ENCODE peak calls at places on chromosomes 7 and 10, in five cellular contexts. N, E, M, R and Q are unnamed samples.

GRCh38 chr10:22447068-22447467 is 101.8 kb downstream of the SPAG6 start:
- DNase-seq in N (no peak), E (no peak), M (no peak), R (no peak), Q (no peak)

GRCh38 chr10:74418285-74418872 is 267.4 kb downstream of the ADK start:
- DNase-seq in N (peak; percentile 43), E (no peak), M (peak; percentile 45), R (no peak), Q (no peak)

GRCh38 chr7:106793015-106793651 is 71.9 kb upstream of the PIK3CG start:
- DNase-seq in N (peak; percentile 4), E (no peak), M (peak; percentile 50), R (peak; percentile 44), Q (no peak)

GRCh38 chr10:73910764-73911552 is at the start of gene PLAU:
- DNase-seq in N (peak; percentile 44), E (peak; percentile 92), M (peak; percentile 86), R (peak; percentile 27), Q (peak; percentile 43)

GRCh38 chr10:816958-817357 is 114.5 kb downstream of the LARP4B start:
- DNase-seq in N (no peak), E (no peak), M (no peak), R (no peak), Q (no peak)

GRCh38 chr7:35255417-35255798 is 1.5 kb upstream of the TBX20 start:
- DNase-seq in N (no peak), E (no peak), M (no peak), R (no peak), Q (no peak)

GRCh38 chr10:52215745-52216361 is 98.2 kb upstream of the DKK1 start:
- DNase-seq in N (peak; percentile 51), E (no peak), M (peak; percentile 32), R (peak; percentile 70), Q (peak; percentile 17)

GRCh38 chr10:125113661-125114388 is 46.5 kb downstream of the CTBP2 start:
- DNase-seq in N (no peak), E (no peak), M (no peak), R (no peak), Q (no peak)

GRCh38 chr10:24891823-24892222 is 60.6 kb downstream of the PRTFDC1 start:
- DNase-seq in N (no peak), E (no peak), M (peak; percentile 17), R (peak; percentile 83), Q (no peak)

GRCh38 chr7:108045154-108045553 is 42.2 kb upstream of the LAMB1 start:
- DNase-seq in N (no peak), E (no peak), M (no peak), R (no peak), Q (no peak)

GRCh38 chr7:44750424-44750823 is 1.8 kb downstream of the ZMIZ2 start:
- DNase-seq in N (no peak), E (no peak), M (no peak), R (no peak), Q (no peak)

GRCh38 chr10:73887038-73888015 is 13.0 kb upstream of the CAMK2G start:
- DNase-seq in N (no peak), E (peak; percentile 93), M (peak; percentile 59), R (peak; percentile 93), Q (no peak)

GRCh38 chr7:148697256-148697841 is 1.4 kb upstream of the CUL1 start:
- DNase-seq in N (no peak), E (peak; percentile 90), M (peak; percentile 55), R (peak; percentile 39), Q (no peak)

GRCh38 chr10:13485623-13486022 is 43.2 kb downstream of the BEND7 start:
- DNase-seq in N (no peak), E (no peak), M (peak; percentile 37), R (no peak), Q (no peak)
- TF ChIP-seq CTCF in N (peak; percentile 62), E (no peak), M (peak; percentile 51), R (peak; percentile 6), Q (no peak)

GRCh38 chr7:12436896-12437535 is 33.4 kb upstream of the VWDE start:
- DNase-seq in N (no peak), E (no peak), M (peak; percentile 28), R (peak; percentile 72), Q (peak; percentile 16)
- TF ChIP-seq CTCF in N (peak; percentile 13), E (no peak), M (peak; percentile 27), R (peak; percentile 14), Q (peak; percentile 46)

DNA sequence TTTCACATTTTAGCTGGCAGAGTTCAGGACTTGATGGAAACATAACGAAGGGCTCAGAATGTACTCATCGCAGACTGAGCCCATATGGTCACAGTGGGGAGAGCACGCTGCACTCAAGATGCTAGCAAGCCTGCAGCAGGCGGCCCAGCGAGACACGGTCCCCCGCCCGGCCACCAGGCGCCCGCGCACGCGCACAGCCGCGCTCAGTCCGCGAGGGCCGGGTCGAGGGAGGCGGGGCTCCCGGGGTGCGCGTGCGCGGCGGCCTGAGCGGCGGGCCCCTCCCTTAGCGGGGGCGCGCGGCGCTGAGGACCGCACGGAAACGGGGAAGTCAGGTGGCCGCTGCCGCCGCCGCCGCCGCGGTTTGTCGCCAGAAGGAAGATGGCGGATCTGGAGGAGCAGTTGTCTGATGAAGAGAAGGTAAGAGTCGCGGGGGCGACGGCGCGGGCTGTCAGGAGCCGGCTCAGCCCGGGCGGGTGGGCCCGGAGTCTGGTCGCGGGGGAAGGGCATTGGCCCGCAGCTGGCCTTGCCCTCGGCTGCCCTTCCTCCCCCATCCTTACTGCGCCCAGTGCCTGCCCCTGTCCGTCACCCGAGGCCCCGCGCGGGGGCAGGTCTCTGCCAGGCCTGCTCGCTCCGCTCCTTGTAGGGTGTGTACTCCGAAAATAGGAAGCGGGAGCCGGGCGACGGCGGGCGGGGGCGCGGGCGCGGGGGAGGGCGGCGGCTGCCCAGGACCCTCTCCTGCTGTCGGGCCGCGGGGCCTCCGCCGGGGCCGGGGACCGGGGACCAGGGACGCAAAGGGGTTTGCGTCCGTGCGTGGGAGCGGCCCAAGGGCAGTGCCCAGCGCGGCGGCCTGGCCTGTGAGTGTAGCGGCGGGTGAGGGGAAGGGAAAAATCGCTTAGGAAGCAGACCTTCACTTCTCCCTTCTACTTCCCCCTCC is at the start of gene CAPZA2:
- DNase-seq in N (peak; percentile 93), E (peak; percentile 98), M (peak; percentile 100), R (peak; percentile 64), Q (peak; percentile 92)
- TF ChIP-seq CTCF in N (peak; percentile 54), E (peak; percentile 39), M (peak; percentile 35), R (peak; percentile 9), Q (peak; percentile 22)

DNA sequence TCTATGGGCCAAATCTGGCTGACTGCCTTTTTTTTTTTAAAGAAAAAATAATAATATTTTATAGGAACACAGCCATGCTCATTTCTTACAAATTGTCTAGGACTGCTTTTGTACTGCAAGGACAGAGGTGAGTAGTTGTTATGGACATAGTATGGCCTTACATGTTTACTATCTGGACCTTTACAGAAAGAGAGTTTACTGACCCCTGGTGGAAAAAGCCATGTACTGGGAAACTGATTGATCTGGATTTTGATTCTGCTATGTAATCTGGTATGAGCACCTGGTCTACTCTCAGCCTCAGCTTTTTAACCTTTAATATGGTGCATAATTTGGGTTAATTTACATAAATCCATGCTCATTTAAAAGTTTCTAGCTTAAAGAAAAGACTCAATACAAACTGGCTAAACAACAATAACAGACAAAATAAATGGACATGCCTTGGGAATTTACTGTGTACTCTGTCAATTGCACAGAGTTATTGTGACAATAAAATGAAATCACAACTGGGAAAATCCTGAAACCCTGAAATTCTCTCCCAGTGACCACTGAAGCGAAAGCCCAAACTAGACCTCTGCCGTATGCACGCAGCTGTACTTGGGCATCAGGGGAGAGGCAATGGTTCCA is 260.7 kb downstream of the BMPER start:
- DNase-seq in N (no peak), E (no peak), M (peak; percentile 49), R (peak; percentile 51), Q (no peak)
- TF ChIP-seq CTCF in N (peak; percentile 65), E (no peak), M (peak; percentile 88), R (peak; percentile 70), Q (peak; percentile 61)

DNA sequence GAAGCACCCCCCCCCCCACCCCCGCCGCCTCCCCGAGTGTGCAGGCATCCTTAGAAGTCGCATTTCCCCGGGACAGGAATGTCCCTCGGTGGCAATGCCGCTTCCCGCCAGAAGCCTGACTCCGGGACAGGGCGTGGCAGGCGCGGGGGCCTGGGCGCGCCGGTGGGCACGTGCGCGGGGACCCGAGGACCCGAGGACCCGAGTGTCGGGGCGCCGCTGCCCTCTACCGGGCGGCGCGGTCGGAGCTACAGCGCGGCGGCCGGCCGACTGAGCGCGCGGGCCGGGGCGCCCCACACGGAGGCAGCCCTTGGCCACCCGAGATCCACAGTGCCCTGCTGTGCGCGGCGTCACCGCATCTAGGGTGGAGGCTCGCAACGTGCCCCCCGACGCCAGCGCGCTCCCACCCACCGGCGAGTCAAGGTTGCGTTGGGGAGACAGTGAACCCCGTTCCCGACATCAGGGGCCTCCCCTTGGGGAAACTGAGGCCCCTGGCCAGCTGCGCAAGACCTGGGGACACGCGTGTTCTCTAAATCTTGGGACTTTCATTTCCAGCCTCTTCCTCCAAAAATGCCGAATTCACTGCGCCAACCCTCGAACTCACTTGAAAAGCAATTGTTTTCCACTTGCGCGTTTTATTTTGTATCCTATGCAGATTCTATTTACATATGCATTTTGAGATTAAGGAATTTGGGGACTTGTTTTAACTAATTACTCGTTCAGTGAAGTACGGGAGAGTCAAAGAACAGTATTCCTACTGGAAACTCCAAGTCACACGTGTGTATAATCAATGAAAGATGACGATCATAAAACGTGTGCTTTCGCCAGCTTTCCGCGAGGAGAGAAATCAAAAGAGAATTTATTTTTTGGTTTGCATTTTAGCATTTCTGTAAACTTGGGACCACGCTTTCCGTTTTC is 3.1 kb upstream of the CUX1 start:
- DNase-seq in N (peak; percentile 43), E (peak; percentile 88), M (peak; percentile 95), R (peak; percentile 36), Q (peak; percentile 71)
- TF ChIP-seq CTCF in N (peak; percentile 60), E (no peak), M (peak; percentile 60), R (peak; percentile 35), Q (peak; percentile 57)

DNA sequence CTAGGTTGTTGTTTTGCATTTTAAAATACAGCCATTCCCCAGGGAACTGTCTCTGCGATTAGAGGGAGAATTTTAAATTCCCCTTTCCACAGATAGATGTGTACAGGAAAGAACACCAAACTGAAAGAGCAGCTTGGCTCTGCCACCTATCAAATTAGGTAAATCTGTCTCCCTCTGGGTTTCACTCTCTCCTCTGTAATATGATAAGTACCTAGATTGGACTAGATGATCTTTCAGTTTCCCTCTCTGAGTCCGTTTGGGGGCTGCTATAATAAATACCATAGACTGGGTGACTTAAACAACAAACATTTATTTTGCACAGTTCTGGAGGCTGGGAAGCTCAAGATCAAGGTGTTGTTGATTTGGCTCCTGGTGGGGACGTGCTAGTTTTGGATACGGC is 186.0 kb downstream of the KIF20B start:
- DNase-seq in N (no peak), E (no peak), M (no peak), R (no peak), Q (no peak)
- TF ChIP-seq CTCF in N (no peak), E (no peak), M (no peak), R (no peak), Q (no peak)